ENCODE peak calls at places on chromosomes 7 and 10, in ten cellular contexts. N is HT1080, R is pancreas, M is HCEC 1CT, L is HEK293T, W is bronchial epithelial cell, S is colonic mucosa, Q is NCI-H2081 treated with DMSO at 0.1 percent for 48 hours, C is AG08395, H is stomach. Z is an unnamed sample.

GRCh38 chr10:123194056-123194455 is 39.9 kb downstream of the BUB3 start:
- DNase-seq in N (no peak), R (no peak), M (no peak), L (no peak), W (no peak), S (no peak), Q (no peak), C (no peak), H (no peak), Z (no peak)

GRCh38 chr7:73833251-73833919 is 2.6 kb downstream of the CLDN4 start:
- DNase-seq in N (no peak), R (peak; percentile 72), M (no peak), L (no peak), W (no peak), S (peak; percentile 77), Q (no peak), C (no peak), H (no peak), Z (no peak)

GRCh38 chr10:15037691-15038090 is 6.1 kb upstream of the OLAH start:
- DNase-seq in N (no peak), R (no peak), M (no peak), L (no peak), W (no peak), S (no peak), Q (no peak), C (no peak), H (peak; percentile 71), Z (no peak)

GRCh38 chr10:102813017-102813541 is 24.1 kb downstream of the CYP17A1 start:
- DNase-seq in N (no peak), R (no peak), M (no peak), L (no peak), W (no peak), S (no peak), Q (no peak), C (no peak), H (no peak), Z (no peak)

GRCh38 chr7:110119883-110120581 is 970.9 kb upstream of the LRRN3 start:
- DNase-seq in N (peak; percentile 72), R (no peak), M (no peak), L (no peak), W (peak; percentile 51), S (no peak), Q (no peak), C (no peak), H (no peak), Z (peak; percentile 4)

GRCh38 chr10:17644485-17644964 is 574 bp downstream of the STAM start:
- DNase-seq in N (no peak), R (no peak), M (peak; percentile 38), L (peak; percentile 31), W (peak; percentile 24), S (no peak), Q (no peak), C (peak; percentile 21), H (no peak), Z (no peak)

GRCh38 chr7:150961510-150962284 is 16.4 kb downstream of the KCNH2 start:
- DNase-seq in N (no peak), R (no peak), M (peak; percentile 14), L (no peak), W (no peak), S (no peak), Q (no peak), C (no peak), H (no peak), Z (no peak)

GRCh38 chr7:2569421-2569820 is 10.6 kb downstream of the IQCE start:
- DNase-seq in N (no peak), R (no peak), M (no peak), L (no peak), W (no peak), S (no peak), Q (no peak), C (no peak), H (no peak), Z (no peak)

GRCh38 chr10:131381576-131381975 is 70.1 kb upstream of the TCERG1L start:
- DNase-seq in N (no peak), R (no peak), M (no peak), L (no peak), W (no peak), S (no peak), Q (no peak), C (no peak), H (no peak), Z (no peak)

GRCh38 chr7:21916176-21916575 is 29.5 kb downstream of the CDCA7L start:
- DNase-seq in N (no peak), R (no peak), M (no peak), L (no peak), W (no peak), S (no peak), Q (no peak), C (no peak), H (no peak), Z (no peak)

GRCh38 chr10:60353519-60354258 is 36.0 kb downstream of the ANK3 start:
- DNase-seq in N (no peak), R (no peak), M (no peak), L (peak; percentile 11), W (no peak), S (no peak), Q (no peak), C (no peak), H (no peak), Z (no peak)

GRCh38 chr7:99372275-99373085 is 2.0 kb upstream of the ARPC1B start:
- DNase-seq in N (no peak), R (peak; percentile 61), M (no peak), L (no peak), W (peak; percentile 42), S (peak; percentile 63), Q (no peak), C (peak; percentile 62), H (peak; percentile 51), Z (peak; percentile 41)

GRCh38 chr7:1247527-1248041 is 14.9 kb downstream of the UNCX start:
- DNase-seq in N (no peak), R (peak; percentile 31), M (no peak), L (no peak), W (no peak), S (no peak), Q (no peak), C (no peak), H (no peak), Z (no peak)

GRCh38 chr10:6047326-6047611 is 14.9 kb downstream of the IL2RA start:
- DNase-seq in N (no peak), R (no peak), M (no peak), L (no peak), W (no peak), S (no peak), Q (no peak), C (no peak), H (no peak), Z (no peak)

GRCh38 chr7:138842111-138842510 is 44.1 kb upstream of the ATP6V0A4 start:
- DNase-seq in N (peak; percentile 61), R (no peak), M (peak; percentile 18), L (no peak), W (peak; percentile 30), S (no peak), Q (no peak), C (peak; percentile 72), H (no peak), Z (no peak)